ENCODE peak calls at places on chromosomes 4 and X, in four cellular contexts. One of them, this sample, is unnamed.

GRCh38 chr4:106210021-106210420 is 106.0 kb downstream of the TBCK start:
- DNase-seq in stomach: no peak
- DNase-seq in left lung: no peak
- DNase-seq in HFFc6: no peak
- DNase-seq in this sample: no peak

GRCh38 chrX:45479196-45479834 is 278.6 kb upstream of the DIPK2B start:
- DNase-seq in stomach: no peak
- DNase-seq in left lung: no peak
- DNase-seq in HFFc6: peak
- DNase-seq in this sample: no peak

GRCh38 chr4:55793479-55793878 is 26.1 kb upstream of the EXOC1L start:
- DNase-seq in stomach: no peak
- DNase-seq in left lung: peak
- DNase-seq in HFFc6: no peak
- DNase-seq in this sample: no peak

GRCh38 chr4:13367691-13368090 is 116.4 kb downstream of the RAB28 start:
- DNase-seq in stomach: no peak
- DNase-seq in left lung: no peak
- DNase-seq in HFFc6: no peak
- DNase-seq in this sample: no peak

GRCh38 chr4:188076169-188076568 is 33.2 kb downstream of the TRIML2 start:
- DNase-seq in stomach: no peak
- DNase-seq in left lung: no peak
- DNase-seq in HFFc6: no peak
- DNase-seq in this sample: no peak

GRCh38 chr4:2135083-2135482 is 76.0 kb downstream of the NAT8L start:
- DNase-seq in stomach: no peak
- DNase-seq in left lung: no peak
- DNase-seq in HFFc6: no peak
- DNase-seq in this sample: no peak

GRCh38 chrX:11465648-11466411 is 172.6 kb downstream of the AMELX start:
- DNase-seq in stomach: no peak
- DNase-seq in left lung: no peak
- DNase-seq in HFFc6: peak
- DNase-seq in this sample: no peak

GRCh38 chrX:135688137-135688536 is 25.3 kb upstream of the CT45A1 start:
- DNase-seq in stomach: no peak
- DNase-seq in left lung: no peak
- DNase-seq in HFFc6: no peak
- DNase-seq in this sample: no peak

GRCh38 chrX:105313596-105313995 is 93.1 kb upstream of the TEX13A start:
- DNase-seq in stomach: no peak
- DNase-seq in left lung: no peak
- DNase-seq in HFFc6: no peak
- DNase-seq in this sample: no peak

GRCh38 chr4:1504786-1505500 is 98.7 kb upstream of the NKX1-1 start:
- DNase-seq in stomach: no peak
- DNase-seq in left lung: peak
- DNase-seq in HFFc6: no peak
- DNase-seq in this sample: peak

GRCh38 chr4:3677671-3678070 is 88.5 kb upstream of the ADRA2C start:
- DNase-seq in stomach: no peak
- DNase-seq in left lung: no peak
- DNase-seq in HFFc6: no peak
- DNase-seq in this sample: no peak

GRCh38 chr4:99918656-99919055 is 24.4 kb upstream of the LAMTOR3 start:
- DNase-seq in stomach: no peak
- DNase-seq in left lung: no peak
- DNase-seq in HFFc6: no peak
- DNase-seq in this sample: no peak

GRCh38 chr4:27005512-27006246 is 145.0 kb downstream of the STIM2 start:
- DNase-seq in stomach: no peak
- DNase-seq in left lung: no peak
- DNase-seq in HFFc6: peak
- DNase-seq in this sample: no peak

GRCh38 chr4:176309046-176309445 is 10.7 kb upstream of the SPCS3 start:
- DNase-seq in stomach: no peak
- DNase-seq in left lung: no peak
- DNase-seq in HFFc6: no peak
- DNase-seq in this sample: no peak

GRCh38 chr4:55592014-55592413 is at the start of gene PDCL2:
- DNase-seq in stomach: no peak
- DNase-seq in left lung: peak
- DNase-seq in HFFc6: no peak
- DNase-seq in this sample: no peak

GRCh38 chr4:186297013-186297645 is 31.1 kb downstream of the F11 start:
- DNase-seq in stomach: no peak
- DNase-seq in left lung: no peak
- DNase-seq in HFFc6: peak
- DNase-seq in this sample: no peak

GRCh38 chr4:183299464-183299863 is 20.6 kb downstream of the CLDN22 start:
- DNase-seq in stomach: no peak
- DNase-seq in left lung: no peak
- DNase-seq in HFFc6: no peak
- DNase-seq in this sample: no peak

DNA sequence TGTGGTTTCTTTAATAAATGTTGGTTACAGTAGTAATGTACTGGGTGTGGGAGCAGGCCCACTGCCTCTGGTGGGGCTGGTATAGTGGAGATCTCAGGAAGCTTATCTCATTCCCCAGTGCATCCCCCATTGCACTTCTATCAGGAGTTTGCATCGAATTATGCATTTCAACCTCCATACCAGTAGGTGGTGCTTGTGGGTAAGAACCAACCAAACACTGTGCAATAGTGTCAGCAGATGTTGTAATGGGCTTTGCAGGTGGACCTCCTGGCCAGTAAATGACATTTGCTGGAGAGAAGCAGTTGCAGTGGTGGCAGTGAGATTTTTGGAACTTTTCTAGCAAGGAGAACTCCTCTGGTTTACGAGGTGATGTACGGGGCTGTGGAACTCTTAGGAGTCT is 150.6 kb downstream of the POU3F4 start:
- DNase-seq in stomach: no peak
- DNase-seq in left lung: no peak
- DNase-seq in HFFc6: no peak
- DNase-seq in this sample: no peak
- TF ChIP-seq CTCF in stomach: no peak
- TF ChIP-seq CTCF in left lung: no peak
- TF ChIP-seq CTCF in HFFc6: no peak
- TF ChIP-seq CTCF in this sample: no peak

DNA sequence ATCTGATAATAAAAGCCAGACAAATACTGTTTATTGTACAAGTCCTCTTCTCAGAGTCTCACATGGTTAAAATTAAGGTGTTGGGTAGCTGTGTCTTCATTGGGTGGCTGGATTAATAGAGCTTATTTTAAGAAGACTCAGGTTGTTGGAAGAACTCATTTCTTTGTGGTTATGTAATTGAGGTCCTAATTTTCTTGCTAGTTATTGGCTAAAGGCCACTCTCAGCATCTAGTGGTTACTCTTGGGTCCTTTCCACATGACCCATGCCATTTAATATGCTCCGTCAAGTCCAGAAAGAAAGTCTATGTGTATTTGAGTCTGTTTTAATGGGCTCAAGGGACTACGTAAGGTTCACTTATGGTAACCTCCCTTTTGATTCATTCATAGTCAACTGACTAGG is 1668.6 kb upstream of the AGA start:
- DNase-seq in stomach: no peak
- DNase-seq in left lung: no peak
- DNase-seq in HFFc6: no peak
- DNase-seq in this sample: no peak
- TF ChIP-seq CTCF in stomach: no peak
- TF ChIP-seq CTCF in left lung: no peak
- TF ChIP-seq CTCF in HFFc6: no peak
- TF ChIP-seq CTCF in this sample: no peak

GRCh38 chr4:41693629-41694028 is 54.9 kb downstream of the PHOX2B start:
- DNase-seq in stomach: no peak
- DNase-seq in left lung: no peak
- DNase-seq in HFFc6: peak
- DNase-seq in this sample: no peak
- TF ChIP-seq CTCF in stomach: peak
- TF ChIP-seq CTCF in left lung: no peak
- TF ChIP-seq CTCF in HFFc6: peak
- TF ChIP-seq CTCF in this sample: no peak

GRCh38 chrX:119516157-119516702 is 48.0 kb downstream of the SLC25A5 start:
- DNase-seq in stomach: no peak
- DNase-seq in left lung: no peak
- DNase-seq in HFFc6: peak
- DNase-seq in this sample: peak
- TF ChIP-seq CTCF in stomach: peak
- TF ChIP-seq CTCF in left lung: peak
- TF ChIP-seq CTCF in HFFc6: peak
- TF ChIP-seq CTCF in this sample: no peak

DNA sequence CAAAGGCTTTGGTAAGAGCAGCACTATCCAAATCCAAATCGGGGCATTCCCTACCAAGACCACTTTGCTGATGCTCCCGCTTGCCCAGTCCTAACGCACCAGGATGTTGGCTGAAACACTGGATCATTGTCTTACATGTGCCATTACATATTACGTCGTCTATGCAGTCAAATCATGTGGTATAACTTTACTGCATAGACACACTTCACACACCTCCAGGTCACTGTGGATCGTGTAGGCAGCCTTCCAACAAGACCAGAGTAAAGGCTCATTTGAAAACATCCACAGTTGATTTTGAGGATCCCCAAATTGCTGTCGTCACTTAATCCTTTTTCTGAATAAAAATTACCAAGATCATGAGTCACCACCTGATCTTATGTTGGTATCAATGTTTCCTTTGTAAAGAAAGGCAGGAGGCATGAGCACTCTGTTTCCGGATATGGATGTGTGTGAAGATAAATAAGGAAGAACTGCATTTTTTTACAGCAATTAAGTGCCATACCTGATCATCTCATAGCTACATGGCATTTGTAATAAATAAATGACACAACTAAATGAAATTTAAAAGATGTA is 18.5 kb downstream of the TENM3 start:
- DNase-seq in stomach: no peak
- DNase-seq in left lung: no peak
- DNase-seq in HFFc6: no peak
- DNase-seq in this sample: no peak
- TF ChIP-seq CTCF in stomach: no peak
- TF ChIP-seq CTCF in left lung: no peak
- TF ChIP-seq CTCF in HFFc6: no peak
- TF ChIP-seq CTCF in this sample: no peak

DNA sequence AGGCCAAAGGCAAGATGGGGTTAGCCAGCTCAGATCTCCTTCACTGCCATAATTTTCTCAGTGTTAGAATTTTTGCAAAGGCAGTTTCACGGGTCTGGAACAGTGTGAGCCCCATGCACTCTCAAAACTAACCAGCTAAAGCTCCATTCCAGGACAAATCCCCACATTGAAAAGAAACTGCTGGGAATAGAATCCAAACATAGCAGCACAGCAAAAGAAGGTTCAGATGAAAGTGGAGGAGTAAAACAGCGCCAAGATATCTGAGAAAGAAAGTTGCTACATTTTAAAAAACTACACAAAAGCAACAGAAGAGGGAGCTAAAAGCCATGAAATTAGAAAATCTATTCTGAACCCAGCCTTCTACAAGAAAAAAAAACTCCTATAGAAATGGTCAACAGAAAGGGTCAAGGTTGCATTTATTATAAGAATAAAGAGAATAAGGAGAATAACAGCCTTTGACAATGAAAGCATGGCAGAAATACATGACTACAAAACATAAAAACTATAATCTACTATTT is 39.6 kb upstream of the SLC7A3 start:
- DNase-seq in stomach: no peak
- DNase-seq in left lung: no peak
- DNase-seq in HFFc6: peak
- DNase-seq in this sample: no peak
- TF ChIP-seq CTCF in stomach: no peak
- TF ChIP-seq CTCF in left lung: no peak
- TF ChIP-seq CTCF in HFFc6: peak
- TF ChIP-seq CTCF in this sample: no peak

GRCh38 chrX:130025256-130025655 is 42.8 kb downstream of the BCORL1 start:
- DNase-seq in stomach: no peak
- DNase-seq in left lung: no peak
- DNase-seq in HFFc6: no peak
- DNase-seq in this sample: no peak
- TF ChIP-seq CTCF in stomach: no peak
- TF ChIP-seq CTCF in left lung: no peak
- TF ChIP-seq CTCF in HFFc6: no peak
- TF ChIP-seq CTCF in this sample: no peak

GRCh38 chrX:106619797-106620196 is 8.0 kb downstream of the RADX start:
- DNase-seq in stomach: no peak
- DNase-seq in left lung: no peak
- DNase-seq in HFFc6: no peak
- DNase-seq in this sample: no peak
- TF ChIP-seq CTCF in stomach: no peak
- TF ChIP-seq CTCF in left lung: no peak
- TF ChIP-seq CTCF in HFFc6: peak
- TF ChIP-seq CTCF in this sample: no peak

This sample was measured in activated B cell treated with CpG ODN at 0.5 μM for 24 hours.